ENCODE peak calls at places on chromosomes 6 and 20, in six cellular contexts. N, A, K, G, H and X are unnamed samples. For H3K36me3 and H3K27me3, the result is how much of the 10 kb centered on the place peaks cover.

GRCh38 chr20:50837532-50838321 is 42.9 kb downstream of the BCAS4 start:
- DNase-seq in G (no peak), A (peak), H (peak), N (no peak), K (no peak), X (no peak)

GRCh38 chr20:58670659-58671058 is 19.6 kb downstream of the STX16 start:
- DNase-seq in A (no peak), K (no peak), H (no peak), N (no peak), G (no peak), X (peak)

GRCh38 chr6:11411592-11411991 is 126.0 kb upstream of the TMEM170B start:
- DNase-seq in G (no peak), N (no peak), K (no peak), A (no peak), H (no peak), X (no peak)

GRCh38 chr20:17140894-17141293 is 85.9 kb upstream of the PCSK2 start:
- DNase-seq in H (no peak), G (no peak), N (no peak), A (no peak), K (no peak), X (no peak)

GRCh38 chr6:143198312-143198711 is 137.6 kb downstream of the AIG1 start:
- DNase-seq in G (no peak), H (no peak), N (no peak), A (no peak), K (no peak), X (no peak)

GRCh38 chr6:11779308-11780096 is 899 bp upstream of the ADTRP start:
- DNase-seq in H (peak), A (no peak), K (no peak), G (no peak), N (no peak), X (no peak)

GRCh38 chr6:125008261-125008671 is 46.0 kb downstream of the RNF217 start:
- DNase-seq in H (no peak), N (no peak), G (no peak), A (no peak), K (no peak), X (no peak)

GRCh38 chr6:16236009-16236501 is 2.3 kb upstream of the GMPR start:
- DNase-seq in A (peak), H (no peak), K (no peak), G (no peak), N (no peak), X (no peak)

GRCh38 chr6:25229671-25230321 is 49.4 kb upstream of the CARMIL1 start:
- DNase-seq in K (no peak), G (no peak), A (peak), N (peak), H (no peak), X (no peak)

GRCh38 chr6:145276746-145277145 is 458.6 kb downstream of the EPM2A start:
- DNase-seq in H (no peak), K (no peak), G (no peak), N (no peak), A (peak), X (no peak)

GRCh38 chr6:158837684-158838625 is 18.8 kb upstream of the EZR start:
- DNase-seq in K (no peak), A (no peak), H (no peak), G (no peak), N (no peak), X (no peak)

GRCh38 chr6:34094474-34095135 is 51.3 kb downstream of the GRM4 start:
- DNase-seq in N (no peak), H (no peak), A (no peak), G (no peak), K (no peak), X (no peak)

GRCh38 chr6:134553941-134554340 is 236.0 kb upstream of the SGK1 start:
- DNase-seq in N (no peak), A (peak), G (no peak), K (no peak), H (no peak), X (no peak)

GRCh38 chr6:12419626-12420272 is 129.6 kb downstream of the EDN1 start:
- DNase-seq in N (no peak), A (no peak), K (no peak), G (no peak), H (no peak), X (no peak)

GRCh38 chr6:81624443-81624842 is 128.0 kb downstream of the TENT5A start:
- DNase-seq in N (no peak), G (no peak), H (no peak), A (no peak), K (no peak), X (no peak)

DNA sequence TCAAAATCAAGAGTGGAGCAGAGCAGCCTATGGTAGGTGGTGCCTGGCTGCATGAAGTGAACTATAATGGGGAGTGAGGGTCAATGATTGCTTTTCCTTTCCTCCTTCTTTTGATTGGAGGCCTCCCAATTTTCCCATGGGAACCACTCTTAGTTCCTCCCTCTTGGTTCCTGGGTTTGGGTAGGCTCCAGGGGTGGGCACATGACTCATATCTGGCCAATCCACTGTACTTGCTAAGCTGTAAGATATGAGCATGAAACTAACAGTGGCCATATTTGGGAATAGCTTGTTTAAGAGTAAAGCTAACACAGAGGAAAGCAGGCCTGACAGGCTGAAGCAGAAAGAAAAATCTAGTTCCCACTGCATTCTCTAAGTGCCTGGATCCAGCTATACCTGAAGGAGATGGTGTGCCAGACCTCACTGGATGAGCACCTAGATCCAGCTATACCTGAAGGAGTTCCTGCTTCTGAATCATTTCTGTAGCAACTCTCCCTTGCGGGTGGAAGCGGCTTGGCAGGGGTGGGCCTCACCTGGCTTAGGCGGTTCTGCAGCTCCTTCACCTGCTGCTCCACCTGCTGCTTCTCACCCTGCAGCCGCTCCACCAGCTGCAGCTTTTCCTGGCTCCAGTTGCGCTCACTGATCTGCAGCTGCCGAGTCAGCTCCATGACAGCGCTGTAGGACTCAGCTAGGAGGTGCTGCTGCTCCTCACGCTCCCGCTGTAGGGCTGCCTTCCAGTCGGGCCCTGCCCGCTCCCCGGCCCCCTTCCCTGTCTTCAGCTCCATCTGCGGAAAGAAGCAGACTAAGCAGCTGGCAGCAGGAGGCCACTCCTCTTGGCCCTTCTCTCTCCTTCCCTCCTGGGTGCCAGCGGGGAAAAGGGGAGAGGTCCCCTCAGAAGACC is 29.0 kb upstream of the DSN1 start:
- DNase-seq in K (no peak), A (no peak), N (no peak), G (no peak), H (no peak), X (no peak)
- H3K36me3 ChIP-seq in K (under half), A (under half), N (under half), G (under half), H (under half), X (under half)

GRCh38 chr20:43916073-43916874 is 1.6 kb downstream of the TOX2 start:
- DNase-seq in H (peak), K (no peak), A (no peak), N (no peak), G (no peak), X (peak)

GRCh38 chr20:43913291-43914025 is 1.2 kb upstream of the TOX2 start:
- DNase-seq in H (no peak), G (no peak), N (no peak), K (no peak), A (no peak), X (no peak)

GRCh38 chr20:43914286-43914685 is 366 bp upstream of the TOX2 start:
- DNase-seq in K (no peak), G (no peak), N (no peak), A (no peak), H (no peak), X (no peak)

GRCh38 chr20:43915209-43916072 is 789 bp downstream of the TOX2 start:
- DNase-seq in H (peak), G (no peak), A (no peak), N (no peak), K (no peak), X (peak)

DNA sequence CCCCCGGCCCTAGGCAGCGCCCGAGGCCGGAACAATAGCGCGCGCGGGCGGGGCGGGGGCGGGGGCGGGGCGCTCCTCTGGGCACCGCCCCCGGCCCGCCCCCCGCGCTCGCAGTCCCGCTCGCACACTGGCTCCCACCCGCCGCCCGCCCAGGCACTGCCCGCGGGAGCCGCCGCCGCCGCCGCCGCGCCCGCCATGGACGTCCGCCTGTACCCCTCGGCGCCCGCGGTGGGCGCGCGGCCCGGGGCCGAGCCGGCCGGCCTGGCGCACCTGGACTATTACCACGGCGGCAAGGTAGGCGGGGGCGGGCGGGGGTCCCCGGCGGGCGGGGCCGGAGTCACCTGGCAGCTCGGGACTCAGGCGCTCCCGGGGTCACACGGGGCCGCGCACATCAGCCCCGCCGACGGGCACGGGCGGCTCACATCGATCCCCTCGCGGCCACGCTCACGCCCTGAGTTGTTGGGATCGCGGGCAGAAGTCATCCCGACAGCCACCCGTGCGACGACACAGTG is at the start of gene TOX2:
- DNase-seq in N (no peak), K (no peak), H (peak), A (no peak), G (no peak), X (peak)
- H3K27me3 ChIP-seq in N (under half), K (under half), H (half or more), A (under half), G (under half), X (under half)

DNA sequence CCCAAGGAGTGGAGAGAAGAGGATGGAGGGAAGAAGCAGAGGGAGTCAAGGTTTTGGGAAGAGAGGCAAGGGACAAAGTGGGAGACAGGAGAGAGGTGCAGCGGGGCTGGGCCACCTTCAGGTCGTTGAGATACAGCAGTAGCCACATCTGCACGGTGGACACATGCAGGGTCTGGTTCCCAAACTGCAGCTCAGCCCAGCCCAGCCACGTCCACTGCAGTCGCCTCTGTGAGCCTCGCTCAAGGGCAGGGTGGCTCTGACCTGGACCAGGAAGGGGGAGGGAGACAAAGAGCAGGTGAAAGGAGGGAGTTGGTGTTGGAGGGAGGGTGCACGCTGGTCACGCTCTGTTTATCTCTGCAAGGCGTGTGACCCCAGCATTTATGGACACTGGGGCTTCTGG is 14.9 kb downstream of the CUL7 start:
- DNase-seq in G (no peak), K (no peak), H (no peak), N (no peak), A (no peak), X (no peak)
- H3K36me3 ChIP-seq in G (half or more), K (under half), H (under half), N (under half), A (under half), X (under half)

GRCh38 chr20:44833437-44833836 is 23.1 kb upstream of the RIMS4 start:
- DNase-seq in H (no peak), A (no peak), N (no peak), K (no peak), G (no peak), X (no peak)
- H3K27me3 ChIP-seq in H (under half), A (under half), N (half or more), K (under half), G (under half), X (under half)

GRCh38 chr20:25398363-25399037 is 7.9 kb upstream of the ABHD12 start:
- DNase-seq in H (no peak), A (no peak), N (no peak), G (no peak), K (no peak), X (no peak)
- H3K36me3 ChIP-seq in H (under half), A (under half), N (under half), G (under half), K (under half), X (under half)

DNA sequence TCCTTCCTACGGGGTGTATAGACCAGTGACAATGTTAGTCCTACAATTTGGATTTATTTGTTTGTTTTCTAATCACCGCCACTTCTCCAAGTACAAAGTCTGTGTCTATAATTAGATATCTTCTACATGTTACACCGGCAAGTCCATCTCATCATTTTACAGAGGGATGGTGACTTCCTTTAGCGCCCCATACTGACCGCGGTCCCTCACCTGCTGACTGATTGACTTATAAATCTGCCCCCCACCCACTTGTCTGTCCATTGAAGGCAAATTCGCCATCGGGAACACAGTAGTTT is 8.9 kb upstream of the NR2E1 start:
- DNase-seq in H (no peak), G (no peak), A (no peak), N (no peak), K (no peak), X (no peak)
- H3K27me3 ChIP-seq in H (half or more), G (under half), A (under half), N (under half), K (under half), X (half or more)

DNA sequence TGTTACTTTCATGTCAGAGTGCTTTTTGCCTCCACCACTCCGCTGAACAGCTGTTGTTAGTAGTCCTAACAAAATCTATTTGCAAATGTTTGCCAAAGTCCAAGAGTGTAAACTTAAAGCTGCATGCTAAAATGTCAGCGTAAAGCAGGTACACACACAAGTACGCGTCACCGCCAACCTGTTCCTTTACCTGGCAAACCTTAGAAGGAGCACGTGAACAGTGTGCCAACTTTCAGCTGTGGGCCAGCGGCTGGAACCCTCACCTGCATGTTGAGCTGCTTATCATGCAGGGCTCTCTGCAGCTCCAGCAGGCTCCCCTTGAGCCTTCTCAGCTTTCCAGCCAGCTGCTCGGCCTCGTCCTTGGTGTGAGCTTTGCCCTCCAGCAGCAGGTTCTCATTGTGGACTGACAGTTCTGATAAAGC is 359.3 kb downstream of the SYNE1 start:
- DNase-seq in A (no peak), G (no peak), K (no peak), N (no peak), H (peak), X (no peak)
- H3K36me3 ChIP-seq in A (under half), G (under half), K (under half), N (under half), H (under half), X (under half)

DNA sequence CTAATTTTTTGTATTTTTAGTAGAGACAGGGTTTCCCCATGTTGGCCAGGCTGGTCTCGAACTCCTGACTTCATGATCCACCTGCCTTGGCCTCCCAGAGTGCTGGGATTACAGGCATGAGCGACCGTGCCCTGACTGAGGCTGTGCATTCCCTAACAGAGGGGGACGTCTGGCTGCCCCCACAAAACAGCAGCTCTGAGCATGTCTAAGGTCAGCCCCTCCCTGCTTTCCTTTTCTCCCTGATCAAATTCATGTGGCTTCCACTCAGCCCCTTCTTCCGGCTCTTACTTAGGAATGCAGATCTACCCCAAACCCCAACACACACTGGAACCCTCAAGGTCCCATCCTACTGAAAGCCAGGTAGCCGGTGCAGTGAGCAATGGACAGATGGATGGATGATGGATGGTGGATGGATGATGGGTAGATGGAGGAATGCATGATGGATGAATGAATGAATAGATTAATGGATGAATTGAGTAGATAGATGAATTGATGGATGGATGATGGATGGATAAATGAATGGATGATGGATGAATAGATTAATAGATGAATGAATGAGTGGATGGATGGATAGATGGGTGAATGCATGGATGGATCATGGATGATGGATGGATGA is 91.5 kb upstream of the BHLHE23 start:
- DNase-seq in G (no peak), N (no peak), H (no peak), K (no peak), A (no peak), X (peak)
- H3K27me3 ChIP-seq in G (under half), N (under half), H (under half), K (under half), A (under half), X (under half)

GRCh38 chr6:89667872-89668556 is 29.5 kb upstream of the LYRM2 start:
- DNase-seq in A (no peak), N (no peak), G (no peak), K (no peak), H (no peak), X (peak)

GRCh38 chr6:89657445-89658158 is 19.1 kb upstream of the LYRM2 start:
- DNase-seq in N (no peak), A (no peak), K (no peak), H (no peak), G (no peak), X (no peak)

GRCh38 chr6:89661559-89661958 is 23.0 kb upstream of the LYRM2 start:
- DNase-seq in G (no peak), H (no peak), N (no peak), A (no peak), K (no peak), X (no peak)

GRCh38 chr6:89660981-89661380 is 22.4 kb upstream of the LYRM2 start:
- DNase-seq in H (no peak), A (no peak), N (no peak), K (no peak), G (no peak), X (no peak)

DNA sequence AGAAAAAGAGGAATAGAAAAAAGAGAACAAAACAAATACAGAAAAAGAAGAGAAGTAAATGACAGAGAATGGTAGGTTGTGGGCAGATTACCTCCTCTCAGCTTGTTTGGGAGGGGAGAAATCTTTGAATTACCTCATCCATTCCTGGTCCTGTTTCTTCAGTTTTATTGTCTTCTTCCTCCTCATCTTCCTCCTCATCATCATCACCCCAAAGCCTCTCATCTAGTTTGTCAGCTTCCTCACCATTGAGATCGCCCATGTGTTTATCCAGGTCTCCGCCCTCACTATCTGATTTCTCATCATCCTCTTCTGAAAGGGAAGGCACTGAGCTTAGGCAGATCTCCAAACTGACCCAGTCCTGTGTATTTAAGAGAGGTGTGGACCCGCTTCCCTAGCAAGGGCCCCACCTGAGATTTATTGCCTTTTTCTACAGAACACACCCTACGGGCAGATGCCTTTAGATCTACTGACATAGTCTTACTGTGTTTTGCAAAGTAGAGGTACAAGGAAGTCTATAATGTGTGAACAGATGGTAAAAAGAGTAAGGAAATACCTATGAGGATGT is 24.2 kb upstream of the LYRM2 start:
- DNase-seq in G (no peak), N (no peak), K (no peak), A (no peak), H (no peak), X (no peak)
- H3K36me3 ChIP-seq in G (under half), N (half or more), K (under half), A (under half), H (under half), X (under half)

DNA sequence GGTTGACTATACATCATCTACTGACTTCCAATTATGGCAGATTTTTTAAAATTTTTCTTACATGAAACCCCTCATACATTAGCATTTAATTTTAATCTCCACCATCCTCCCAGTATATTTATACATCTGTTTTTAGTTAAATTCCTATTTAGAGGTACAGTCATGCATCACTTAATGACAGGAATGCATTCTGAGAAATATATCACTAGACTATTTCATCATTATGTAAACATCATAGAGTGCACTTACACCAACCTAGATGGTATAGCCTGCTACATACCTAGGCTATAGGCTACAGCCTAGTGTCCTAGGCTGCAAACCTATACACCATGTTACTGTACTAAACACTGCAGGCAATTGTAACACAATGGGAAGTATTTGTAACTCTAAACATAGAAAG is 316.7 kb upstream of the MARCKS start:
- DNase-seq in H (no peak), G (no peak), K (no peak), N (no peak), A (no peak), X (no peak)
- H3K27me3 ChIP-seq in H (under half), G (under half), K (under half), N (under half), A (under half), X (under half)